ENCODE peak calls at places on chromosome 16, in six cellular contexts. O is tibial artery, J is heart right ventricle, R is H9, Z is GM23338, F is AG04450. E is an unnamed sample.

GRCh38 chr16:53224932-53225533 is 170.2 kb downstream of the CHD9 start:
- DNase-seq in O (no peak), J (no peak), R (no peak), Z (no peak), F (no peak), E (no peak)

GRCh38 chr16:49588061-49588460 is 214.5 kb downstream of the C16orf78 start:
- DNase-seq in O (peak; percentile 27), J (no peak), R (peak; percentile 7), Z (no peak), F (no peak), E (no peak)

GRCh38 chr16:27779719-27780161 is 229.8 kb downstream of the KATNIP start:
- DNase-seq in O (no peak), J (no peak), R (peak; percentile 80), Z (peak; percentile 89), F (no peak), E (no peak)

GRCh38 chr16:71846443-71846842 is 667 bp downstream of the ATXN1L start:
- DNase-seq in O (no peak), J (no peak), R (no peak), Z (peak; percentile 77), F (no peak), E (no peak)

GRCh38 chr16:88936008-88936912 is 40.7 kb downstream of the CBFA2T3 start:
- DNase-seq in O (no peak), J (peak; percentile 60), R (peak; percentile 42), Z (no peak), F (no peak), E (no peak)

GRCh38 chr16:53069772-53070171 is 15.0 kb downstream of the CHD9 start:
- DNase-seq in O (no peak), J (no peak), R (no peak), Z (no peak), F (no peak), E (no peak)

GRCh38 chr16:13919330-13919682 is 648 bp upstream of the ERCC4 start:
- DNase-seq in O (no peak), J (no peak), R (no peak), Z (peak; percentile 47), F (no peak), E (no peak)

GRCh38 chr16:19186403-19186802 is 18.4 kb downstream of the SYT17 start:
- DNase-seq in O (no peak), J (no peak), R (no peak), Z (no peak), F (no peak), E (no peak)

GRCh38 chr16:80105160-80105559 is 435.6 kb upstream of the DYNLRB2 start:
- DNase-seq in O (no peak), J (no peak), R (no peak), Z (no peak), F (no peak), E (no peak)

GRCh38 chr16:2008009-2008526 is 1.6 kb downstream of the ZNF598 start:
- DNase-seq in O (no peak), J (no peak), R (no peak), Z (no peak), F (no peak), E (no peak)

GRCh38 chr16:2007081-2007836 is 2.4 kb downstream of the ZNF598 start:
- DNase-seq in O (no peak), J (no peak), R (no peak), Z (no peak), F (no peak), E (no peak)

GRCh38 chr16:2008631-2009301 is 855 bp downstream of the ZNF598 start:
- DNase-seq in O (no peak), J (no peak), R (no peak), Z (no peak), F (no peak), E (no peak)

GRCh38 chr16:2009791-2010510 is at the start of gene ZNF598:
- DNase-seq in O (peak; percentile 90), J (peak; percentile 87), R (peak; percentile 72), Z (peak; percentile 91), F (no peak), E (peak; percentile 28)

DNA sequence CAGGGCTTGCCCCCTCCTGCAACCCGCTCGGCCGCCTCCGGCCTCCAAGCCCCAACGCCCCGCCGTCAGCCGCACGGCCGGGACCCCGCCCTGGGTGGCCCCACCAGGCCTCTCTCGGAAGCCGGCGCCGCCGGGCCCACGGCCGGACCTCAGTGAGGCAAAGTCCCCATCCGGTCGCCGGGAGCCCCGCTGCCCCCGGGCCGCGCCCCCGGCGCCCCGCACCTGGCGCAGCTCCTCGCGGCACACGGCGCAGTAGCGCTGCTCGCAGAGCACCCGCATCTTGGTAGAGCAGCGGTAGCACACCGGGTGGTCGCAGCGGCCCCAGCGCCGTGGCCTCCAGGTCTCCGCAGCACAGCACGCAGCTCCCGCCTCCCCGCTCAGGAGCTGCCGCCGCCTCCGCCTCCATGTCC is 314 bp downstream of the ZNF598 start:
- DNase-seq in O (no peak), J (no peak), R (no peak), Z (no peak), F (no peak), E (no peak)
- H3K27ac ChIP-seq in O (peak overlapping the region; percentile 76), J (peak overlapping the region; percentile 84), R (no peak overlapping the region), Z (peak overlapping the region; percentile 45), F (peak overlapping the region; percentile 70), E (peak overlapping the region; percentile 79)

GRCh38 chr16:67170168-67170947 is at the start of gene NOL3:
- DNase-seq in O (peak; percentile 96), J (peak; percentile 89), R (peak; percentile 93), Z (peak; percentile 87), F (peak; percentile 36), E (peak; percentile 73)
- TF ChIP-seq CTCF in O (no peak), J (no peak), R (no peak), Z (no peak), F (no peak), E (no peak)

GRCh38 chr16:17159616-17160015 is 311.1 kb downstream of the XYLT1 start:
- DNase-seq in O (no peak), J (no peak), R (no peak), Z (peak; percentile 48), F (no peak), E (no peak)
- H3K27ac ChIP-seq in O (no peak overlapping the region), J (no peak overlapping the region), R (no peak overlapping the region), Z (no peak overlapping the region), F (no peak overlapping the region), E (no peak overlapping the region)

DNA sequence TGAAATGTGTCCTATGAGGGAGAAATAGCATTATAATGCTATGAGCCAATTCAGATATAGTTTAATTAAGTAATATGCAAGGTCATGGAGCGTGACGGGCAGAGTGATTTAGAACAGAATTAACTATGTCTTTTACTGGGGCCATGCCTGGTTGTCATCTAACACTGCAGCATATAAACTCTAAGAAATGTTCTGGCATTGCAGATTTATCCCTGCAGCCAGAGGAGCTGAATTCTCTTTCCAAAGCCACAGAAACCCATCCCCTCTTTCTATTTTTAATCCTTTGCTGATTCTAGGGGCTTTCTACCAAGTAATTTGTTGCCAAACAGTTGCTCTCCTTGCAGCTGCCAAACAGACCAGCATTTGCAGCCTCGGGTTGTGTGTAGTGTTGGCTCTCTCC is 243.3 kb upstream of the MON1B start:
- DNase-seq in O (no peak), J (no peak), R (no peak), Z (no peak), F (no peak), E (no peak)
- TF ChIP-seq CTCF in O (no peak), J (no peak), R (no peak), Z (no peak), F (no peak), E (no peak)

GRCh38 chr16:31243734-31244670 is 15.8 kb upstream of the ITGAM start:
- DNase-seq in O (no peak), J (no peak), R (no peak), Z (no peak), F (no peak), E (no peak)
- H3K27ac ChIP-seq in O (no peak overlapping the region), J (no peak overlapping the region), R (no peak overlapping the region), Z (no peak overlapping the region), F (no peak overlapping the region), E (no peak overlapping the region)

DNA sequence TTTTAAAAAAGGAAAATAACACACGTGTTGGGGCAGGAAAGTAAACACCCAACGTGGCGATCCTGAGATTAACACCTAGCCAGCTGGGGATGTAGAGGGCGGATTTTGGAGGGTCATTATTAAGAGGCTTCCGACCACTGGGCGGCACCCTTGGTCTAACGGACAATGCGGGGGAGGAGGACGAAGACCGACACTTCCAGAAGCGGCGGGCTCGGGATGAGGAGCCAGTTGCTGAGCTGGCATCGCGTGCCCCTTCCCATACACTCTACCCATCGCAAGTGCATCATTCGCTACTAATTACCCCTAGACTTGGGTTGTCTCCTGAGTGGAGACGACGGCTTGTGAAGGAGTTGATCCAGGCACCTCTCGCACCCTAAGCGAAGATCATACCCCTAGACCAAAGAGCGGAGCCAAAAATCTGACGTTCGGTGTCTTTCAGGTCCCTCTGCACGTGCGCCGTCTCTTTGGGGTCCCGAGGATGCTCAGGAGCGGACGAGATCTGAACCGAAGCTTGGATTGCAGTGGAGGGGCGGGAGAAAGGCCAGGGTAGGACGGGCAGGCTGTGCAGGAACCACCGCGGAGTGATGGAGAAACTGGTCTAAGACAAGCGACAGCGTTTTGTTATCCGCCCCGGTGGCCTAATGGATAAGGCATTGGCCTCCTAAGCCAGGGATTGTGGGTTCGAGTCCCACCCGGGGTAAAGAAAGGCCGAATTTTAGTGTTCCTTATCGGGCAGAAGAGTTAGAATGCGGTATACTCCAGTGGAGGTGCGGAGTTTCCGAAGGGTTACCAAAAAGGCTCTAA is 17.6 kb downstream of the ZNF213 start:
- DNase-seq in O (peak; percentile 95), J (peak; percentile 83), R (peak; percentile 97), Z (peak; percentile 96), F (peak; percentile 78), E (peak; percentile 77)
- TF ChIP-seq CTCF in O (peak; percentile 27), J (peak; percentile 57), R (peak; percentile 62), Z (peak; percentile 90), F (peak; percentile 45), E (peak; percentile 19)